ENCODE peak calls at places on chromosomes 4 and X, in nine cellular contexts. L is GM23338, J is mesothelial cell of epicardium, N is fibroblast of lung, R is osteocyte, T is lower lobe of right lung, S is WTC11, Z is cardiac muscle cell, Q is choroid plexus epithelial cell. U is an unnamed sample.

GRCh38 chrX:31851761-31852160 is 779.9 kb upstream of the FTHL17 start:
- DNase-seq in R (no peak), Z (no peak), Q (no peak), J (no peak), L (no peak), S (no peak), T (no peak), N (no peak), U (no peak)

GRCh38 chrX:123188081-123188480 is 4.0 kb downstream of the GRIA3 start:
- DNase-seq in N (peak), Z (no peak), T (no peak), L (no peak), S (no peak), J (no peak), R (no peak), Q (no peak), U (no peak)

GRCh38 chrX:106728337-106728736 is 1.8 kb downstream of the RNF128 start:
- DNase-seq in T (no peak), J (no peak), Q (no peak), L (no peak), N (no peak), Z (no peak), R (no peak), S (no peak), U (no peak)

GRCh38 chrX:7147431-7147977 is at the start of gene STS:
- DNase-seq in Z (peak), J (no peak), Q (peak), R (peak), L (peak), T (peak), N (peak), S (peak), U (peak)

GRCh38 chr4:159498371-159499115 is 395.7 kb downstream of the RAPGEF2 start:
- DNase-seq in T (no peak), S (no peak), Q (no peak), N (no peak), J (no peak), L (no peak), R (no peak), Z (no peak), U (no peak)

GRCh38 chr4:80963051-80963450 is 67.5 kb upstream of the BMP3 start:
- DNase-seq in Z (no peak), N (peak), L (no peak), S (no peak), Q (peak), T (no peak), R (no peak), J (no peak), U (no peak)

GRCh38 chrX:44974462-44974861 is 101.5 kb downstream of the KDM6A start:
- DNase-seq in Z (peak), R (no peak), J (no peak), T (no peak), S (no peak), L (no peak), N (peak), Q (peak), U (no peak)

GRCh38 chr4:39021631-39022030 is 10.6 kb downstream of the TMEM156 start:
- DNase-seq in N (no peak), R (no peak), T (no peak), Q (peak), S (no peak), Z (no peak), L (no peak), J (no peak), U (no peak)

GRCh38 chrX:11786862-11787261 is 28.8 kb downstream of the MSL3 start:
- DNase-seq in T (no peak), J (no peak), N (no peak), S (no peak), Z (peak), R (no peak), Q (peak), L (no peak), U (no peak)

GRCh38 chr4:160562661-160563060 is 1459.8 kb downstream of the RAPGEF2 start:
- DNase-seq in Z (no peak), R (no peak), J (no peak), S (no peak), L (no peak), N (no peak), T (no peak), Q (no peak), U (no peak)

GRCh38 chrX:69538321-69538876 is 34.3 kb downstream of the NALF2 start:
- DNase-seq in J (peak), L (peak), Z (peak), N (peak), S (peak), Q (peak), R (peak), T (peak), U (peak)
- TF ChIP-seq CTCF in J (peak), L (peak), Z (peak), N (peak), S (peak), Q (peak), R (peak), T (peak), U (peak)

GRCh38 chrX:118978451-118978850 is 4.0 kb downstream of the LONRF3 start:
- DNase-seq in S (no peak), Z (no peak), L (no peak), N (no peak), R (no peak), J (no peak), Q (no peak), T (no peak), U (no peak)
- TF ChIP-seq CTCF in S (no peak), Z (no peak), L (no peak), N (no peak), R (no peak), J (no peak), Q (no peak), T (no peak), U (no peak)

GRCh38 chr4:103996059-103996458 is 276.3 kb upstream of the TACR3 start:
- DNase-seq in S (no peak), L (peak), J (no peak), Z (peak), T (no peak), R (no peak), N (peak), Q (peak), U (no peak)
- TF ChIP-seq CTCF in S (no peak), L (no peak), J (no peak), Z (no peak), T (no peak), R (no peak), N (no peak), Q (no peak), U (no peak)

GRCh38 chr4:166577639-166578038 is 656.7 kb downstream of the SPOCK3 start:
- DNase-seq in L (no peak), Q (no peak), N (no peak), T (no peak), J (no peak), S (no peak), R (no peak), Z (no peak), U (no peak)
- TF ChIP-seq CTCF in L (no peak), Q (no peak), N (no peak), T (no peak), J (no peak), S (no peak), R (no peak), Z (no peak), U (no peak)

DNA sequence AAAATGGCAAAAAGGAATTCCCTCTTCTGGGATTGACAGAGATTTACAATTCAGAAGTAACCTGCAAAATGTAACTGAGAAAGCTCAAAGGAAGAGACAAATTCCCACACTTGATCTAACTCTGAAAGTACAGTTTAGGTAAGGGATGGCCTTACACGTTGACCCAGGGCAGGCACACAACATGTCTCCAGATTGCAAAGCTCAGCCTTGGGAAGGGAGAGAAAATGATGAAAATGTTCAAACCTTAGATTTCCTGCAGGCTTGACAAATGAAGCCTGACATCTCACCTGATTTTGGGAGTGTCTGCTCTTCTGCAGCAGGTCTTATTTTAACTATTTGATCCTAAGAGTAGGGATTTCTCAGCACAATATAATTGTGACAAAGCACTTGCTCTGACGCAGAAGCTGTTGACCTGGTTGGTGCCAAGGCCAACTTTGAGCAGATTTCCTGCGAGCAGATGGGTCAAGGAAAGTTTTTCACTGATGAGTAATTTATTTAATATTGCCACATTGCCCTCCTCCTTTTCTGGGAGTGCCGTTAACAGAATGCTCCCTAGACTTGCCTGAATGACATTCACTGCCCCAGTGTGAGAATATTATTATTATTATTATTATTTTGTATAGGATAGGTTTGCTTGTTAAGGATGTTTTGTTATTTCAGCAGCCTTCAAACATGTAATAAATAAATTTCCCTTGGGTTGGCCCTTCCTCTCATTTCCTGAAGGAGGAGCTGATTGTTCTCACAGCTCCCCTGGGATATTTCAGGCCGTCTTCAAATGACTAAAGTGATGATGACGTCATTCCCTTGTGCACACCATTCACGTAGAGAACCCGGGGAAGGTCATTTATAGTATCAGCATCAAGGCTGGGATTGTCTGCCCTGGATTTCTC is 157.1 kb downstream of the VEGFC start:
- DNase-seq in T (no peak), R (no peak), Z (peak), J (no peak), L (no peak), S (no peak), Q (peak), N (peak), U (no peak)
- TF ChIP-seq CTCF in T (no peak), R (no peak), Z (no peak), J (no peak), L (no peak), S (no peak), Q (peak), N (no peak), U (no peak)

U was measured in mucosa of descending colon.